ENCODE peak calls at places on chromosome 9, in four cellular contexts. K is neuronal stem cell, D is H9, L is trophoblast cell. Q is an unnamed sample.
A peak's percentile ranks its signal among the peaks of the same experiment; 100 is the strongest.

GRCh38 chr9:119224431-119224830 is 144.8 kb downstream of the BRINP1 start:
- DNase-seq in K (no peak), D (no peak), L (no peak), Q (no peak)

GRCh38 chr9:2787065-2787464 is 56.8 kb downstream of the PUM3 start:
- DNase-seq in K (no peak), D (no peak), L (no peak), Q (no peak)

GRCh38 chr9:37032713-37033112 is 1.4 kb downstream of the PAX5 start:
- DNase-seq in K (no peak), D (no peak), L (no peak), Q (no peak)

GRCh38 chr9:385818-386398 is 171.2 kb downstream of the DOCK8 start:
- DNase-seq in K (peak; percentile 59), D (peak; percentile 69), L (peak; percentile 82), Q (peak; percentile 65)

GRCh38 chr9:297104-297794 is 82.6 kb downstream of the DOCK8 start:
- DNase-seq in K (no peak), D (no peak), L (peak; percentile 43), Q (no peak)

GRCh38 chr9:137705443-137705863 is 86.6 kb downstream of the EHMT1 start:
- DNase-seq in K (no peak), D (no peak), L (no peak), Q (no peak)

GRCh38 chr9:6598249-6598725 is 47.2 kb downstream of the GLDC start:
- DNase-seq in K (no peak), D (no peak), L (no peak), Q (no peak)

GRCh38 chr9:28648723-28649122 is 1075.4 kb upstream of the C9orf72 start:
- DNase-seq in K (no peak), D (no peak), L (no peak), Q (no peak)

GRCh38 chr9:137453643-137454081 is 5.5 kb downstream of the NSMF start:
- DNase-seq in K (peak; percentile 93), D (peak; percentile 95), L (peak; percentile 70), Q (peak; percentile 86)

GRCh38 chr9:20854444-20854843 is 170.4 kb downstream of the FOCAD start:
- DNase-seq in K (no peak), D (no peak), L (peak; percentile 73), Q (no peak)

GRCh38 chr9:96136992-96137665 is 164.8 kb downstream of the HSD17B3 start:
- DNase-seq in K (no peak), D (no peak), L (no peak), Q (no peak)

GRCh38 chr9:12964271-12964670 is 189.5 kb downstream of the LURAP1L start:
- DNase-seq in K (no peak), D (no peak), L (no peak), Q (no peak)
- H2BK12ac ChIP-seq in K (no peak overlapping the region), D (no peak overlapping the region), L (peak overlapping the region; percentile 91), Q (no peak overlapping the region)

DNA sequence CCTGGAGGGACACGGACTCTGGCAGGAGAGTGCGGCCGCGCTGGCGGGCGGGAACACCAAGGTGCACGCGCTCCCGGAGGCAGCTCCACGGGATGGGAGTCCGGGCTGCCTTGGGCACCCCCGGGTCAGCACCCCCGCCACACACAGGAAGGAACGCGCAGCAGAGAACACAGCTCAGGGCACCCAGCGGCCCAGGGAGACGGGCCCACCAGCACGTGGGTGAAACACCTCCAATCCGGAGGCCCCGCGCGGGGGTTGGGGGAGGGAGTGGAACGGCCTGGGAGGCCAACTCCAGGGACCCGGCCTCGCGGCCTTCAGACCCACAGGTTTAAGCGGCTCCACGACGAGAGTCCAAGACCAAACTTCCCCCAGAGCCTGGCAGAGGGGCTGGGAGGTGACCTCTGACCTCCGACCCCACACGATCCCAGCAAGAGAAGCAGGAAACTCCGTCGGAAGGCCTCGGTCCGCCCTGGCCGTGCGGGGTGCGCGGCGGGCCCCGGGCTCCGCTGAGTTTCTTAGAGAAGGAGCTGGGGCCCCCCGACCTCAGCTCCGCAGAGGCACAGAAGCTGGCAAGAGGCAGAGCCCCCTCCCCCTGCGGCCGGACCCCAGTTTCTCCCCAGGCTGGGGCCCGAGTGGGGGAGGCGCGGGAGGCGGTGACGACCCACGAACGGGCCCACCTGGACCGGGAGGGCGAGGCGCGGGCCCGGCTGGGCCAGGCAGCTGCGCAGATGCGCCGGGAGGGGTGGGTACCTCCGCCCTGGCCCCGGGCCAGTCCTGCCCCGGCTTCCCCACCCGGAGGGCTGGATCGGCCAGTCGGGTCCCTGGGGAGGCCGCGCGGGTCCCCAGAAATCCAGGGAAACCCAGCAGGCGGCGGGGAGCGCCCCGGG is 851 bp downstream of the NACC2 start:
- DNase-seq in K (peak; percentile 29), D (no peak), L (peak; percentile 64), Q (no peak)
- H2BK12ac ChIP-seq in K (peak overlapping the region; percentile 90), D (no peak overlapping the region), L (peak overlapping the region; percentile 26), Q (peak overlapping the region; percentile 68)

GRCh38 chr9:91043786-91044185 is 242.2 kb downstream of the SYK start:
- DNase-seq in K (no peak), D (no peak), L (no peak), Q (no peak)

GRCh38 chr9:91042541-91042940 is 240.9 kb downstream of the SYK start:
- DNase-seq in K (no peak), D (no peak), L (no peak), Q (no peak)

GRCh38 chr9:91040371-91041215 is 239.0 kb downstream of the SYK start:
- DNase-seq in K (no peak), D (no peak), L (no peak), Q (no peak)

GRCh38 chr9:91043041-91043740 is 241.6 kb downstream of the SYK start:
- DNase-seq in K (no peak), D (no peak), L (no peak), Q (no peak)

GRCh38 chr9:91042024-91042423 is 240.4 kb downstream of the SYK start:
- DNase-seq in K (no peak), D (no peak), L (no peak), Q (no peak)
- H2BK12ac ChIP-seq in K (no peak overlapping the region), D (no peak overlapping the region), L (no peak overlapping the region), Q (no peak overlapping the region)

GRCh38 chr9:35905912-35906679 is at the start of gene HRCT1:
- DNase-seq in K (no peak), D (no peak), L (peak; percentile 95), Q (no peak)
- H2BK12ac ChIP-seq in K (peak within 1 kb of the TSS; percentile 77), D (no peak within 1 kb of the TSS), L (peak within 1 kb of the TSS; percentile 39), Q (peak within 1 kb of the TSS; percentile 78)

DNA sequence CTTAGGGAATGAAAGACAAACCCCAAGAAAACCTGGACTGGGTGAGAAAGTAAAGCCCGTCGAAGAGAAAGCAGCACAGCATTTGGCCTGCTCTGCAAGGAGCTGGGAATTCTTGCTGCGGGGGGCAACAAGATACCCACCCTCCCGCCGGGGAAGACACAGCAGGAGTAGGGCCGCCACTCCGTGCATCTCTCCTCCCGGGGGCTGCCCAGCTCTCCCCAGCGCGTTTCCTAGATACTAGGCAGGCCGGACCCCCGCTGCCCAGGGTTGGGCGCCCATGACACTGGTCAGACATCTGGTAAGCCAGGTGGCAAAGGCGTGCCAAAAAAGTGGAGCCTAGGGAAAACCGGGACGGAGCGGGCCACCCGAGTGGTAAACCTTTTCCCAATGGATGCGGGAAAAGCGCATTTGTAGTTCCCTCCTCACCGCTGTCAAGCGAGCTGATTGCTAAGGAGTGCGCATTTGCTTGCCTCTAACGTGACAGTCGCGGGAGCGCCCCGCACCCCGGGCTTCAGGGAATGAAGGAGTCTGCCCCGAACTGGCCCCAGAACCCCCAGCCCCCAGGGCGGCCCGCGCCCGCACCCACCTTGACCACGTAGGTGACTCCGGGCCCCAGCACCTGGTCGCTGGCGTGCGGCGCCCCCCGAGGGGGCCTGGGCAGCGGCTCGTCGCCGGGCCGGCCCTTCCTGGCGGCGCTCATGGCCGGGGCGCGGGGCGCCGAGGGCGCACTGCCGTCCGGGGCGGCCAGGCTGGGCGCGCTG is 1.0 kb downstream of the SHC3 start:
- DNase-seq in K (peak; percentile 27), D (peak; percentile 57), L (no peak), Q (peak; percentile 75)
- H2BK12ac ChIP-seq in K (no peak overlapping the region), D (no peak overlapping the region), L (no peak overlapping the region), Q (no peak overlapping the region)

GRCh38 chr9:134545213-134546211 is 96.1 kb upstream of the COL5A1 start:
- DNase-seq in K (no peak), D (no peak), L (no peak), Q (no peak)
- H2BK12ac ChIP-seq in K (peak overlapping the region; percentile 93), D (no peak overlapping the region), L (peak overlapping the region; percentile 97), Q (peak overlapping the region; percentile 80)

GRCh38 chr9:131555841-131556673 is 10.7 kb downstream of the PRRT1B start:
- DNase-seq in K (no peak), D (no peak), L (no peak), Q (no peak)

GRCh38 chr9:131557855-131558548 is 12.7 kb downstream of the PRRT1B start:
- DNase-seq in K (no peak), D (no peak), L (no peak), Q (no peak)

GRCh38 chr9:131554865-131555351 is 9.6 kb downstream of the PRRT1B start:
- DNase-seq in K (no peak), D (no peak), L (no peak), Q (peak; percentile 60)

GRCh38 chr9:131552030-131552429 is 6.7 kb downstream of the PRRT1B start:
- DNase-seq in K (no peak), D (no peak), L (no peak), Q (no peak)

DNA sequence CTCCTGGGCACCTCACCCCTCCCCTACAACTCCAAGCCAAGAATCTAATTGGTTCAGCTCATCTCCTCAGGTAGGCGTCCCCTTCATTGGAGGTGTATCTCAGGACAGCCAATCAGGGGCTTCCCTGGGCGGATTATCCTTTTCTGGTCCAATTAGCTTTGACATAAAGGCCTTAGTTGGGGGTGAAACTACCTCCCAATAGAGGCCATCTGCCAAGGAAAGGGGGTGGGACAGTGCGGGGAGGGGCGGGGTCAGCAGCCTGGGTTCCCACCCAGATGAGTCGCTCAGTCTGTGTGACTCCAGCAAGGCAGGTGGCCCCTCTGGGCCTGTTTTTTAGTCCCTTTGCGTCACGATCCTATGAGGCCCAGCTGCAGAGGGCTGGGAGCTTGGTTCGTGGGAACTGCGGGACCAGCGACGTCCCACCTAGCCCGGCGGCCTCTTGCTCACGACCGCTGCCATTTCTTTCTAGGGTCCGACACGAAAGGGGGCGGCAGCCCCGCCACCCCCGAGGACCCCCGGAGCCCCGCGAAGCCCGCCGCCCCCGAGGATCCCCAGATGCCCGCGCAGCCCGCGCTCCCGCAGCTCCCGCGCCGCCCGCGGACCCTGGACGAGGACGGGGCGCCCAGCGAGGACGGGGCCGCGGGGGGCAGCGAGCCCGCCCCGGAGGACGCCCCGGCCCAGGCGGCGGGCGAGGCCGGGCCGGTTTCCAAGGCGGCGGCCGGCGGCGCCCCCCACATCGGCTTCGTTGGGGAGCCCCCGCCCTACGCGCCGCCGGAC is 9.0 kb downstream of the PRRT1B start:
- DNase-seq in K (no peak), D (peak; percentile 76), L (no peak), Q (peak; percentile 53)
- H2BK12ac ChIP-seq in K (no peak overlapping the region), D (no peak overlapping the region), L (no peak overlapping the region), Q (no peak overlapping the region)

GRCh38 chr9:94806307-94806893 is 79.9 kb downstream of the AOPEP start:
- DNase-seq in K (no peak), D (no peak), L (peak; percentile 63), Q (no peak)

GRCh38 chr9:94812343-94812742 is 85.8 kb downstream of the AOPEP start:
- DNase-seq in K (no peak), D (no peak), L (peak; percentile 93), Q (no peak)

GRCh38 chr9:94807556-94807955 is 81.1 kb downstream of the AOPEP start:
- DNase-seq in K (no peak), D (no peak), L (peak; percentile 53), Q (no peak)

GRCh38 chr9:94808926-94809700 is 82.6 kb downstream of the AOPEP start:
- DNase-seq in K (no peak), D (no peak), L (peak; percentile 71), Q (no peak)

GRCh38 chr9:94809778-94810177 is 83.3 kb downstream of the AOPEP start:
- DNase-seq in K (no peak), D (no peak), L (peak; percentile 95), Q (no peak)
- H2BK12ac ChIP-seq in K (no peak overlapping the region), D (no peak overlapping the region), L (no peak overlapping the region), Q (no peak overlapping the region)